ENCODE peak calls at places on chromosome 3, in six cellular contexts. H is thyroid gland, E is fibroblast of lung, S is HCT116, Q is OCI-LY7, V is heart right ventricle. A is an unnamed sample.

GRCh38 chr3:99504258-99504657 is 134.1 kb upstream of the COL8A1 start:
- DNase-seq in S (no peak), E (peak; percentile 85), V (no peak), Q (no peak), H (no peak), A (no peak)

GRCh38 chr3:63142681-63143080 is 135.4 kb upstream of the SYNPR start:
- DNase-seq in H (no peak), Q (no peak), S (no peak), V (no peak), E (no peak), A (no peak)

GRCh38 chr3:114333180-114333922 is 39.5 kb downstream of the TIGIT start:
- DNase-seq in S (no peak), Q (no peak), H (no peak), E (no peak), V (no peak), A (no peak)

GRCh38 chr3:139797724-139798343 is 120.1 kb upstream of the NMNAT3 start:
- DNase-seq in Q (peak; percentile 9), V (peak; percentile 25), S (no peak), H (peak; percentile 47), E (peak; percentile 54), A (no peak)

GRCh38 chr3:194386610-194387009 is 12.5 kb downstream of the GP5 start:
- DNase-seq in Q (no peak), S (no peak), E (no peak), V (no peak), H (no peak), A (no peak)

GRCh38 chr3:172461530-172462138 is 13.4 kb upstream of the GHSR start:
- DNase-seq in H (no peak), E (peak; percentile 33), S (no peak), V (no peak), Q (peak; percentile 45), A (no peak)

GRCh38 chr3:155741081-155741480 is 3.8 kb downstream of the PLCH1 start:
- DNase-seq in E (no peak), V (no peak), Q (no peak), H (peak; percentile 29), S (no peak), A (no peak)

GRCh38 chr3:126911162-126912026 is 71.5 kb upstream of the PLXNA1 start:
- DNase-seq in V (no peak), H (peak; percentile 17), S (peak; percentile 76), E (peak; percentile 53), Q (peak; percentile 59), A (peak; percentile 80)

GRCh38 chr3:142574665-142575064 is 3.9 kb downstream of the ATR start:
- DNase-seq in Q (no peak), S (no peak), V (no peak), E (no peak), H (no peak), A (no peak)

GRCh38 chr3:40043444-40043755 is 234.0 kb downstream of the MYRIP start:
- DNase-seq in S (no peak), E (no peak), Q (no peak), H (peak; percentile 95), V (no peak), A (no peak)

GRCh38 chr3:142794510-142794909 is 70.7 kb downstream of the TRPC1 start:
- DNase-seq in H (no peak), S (no peak), V (no peak), E (no peak), Q (no peak), A (no peak)

GRCh38 chr3:127442551-127442950 is 148.0 kb downstream of the TPRA1 start:
- DNase-seq in H (no peak), Q (no peak), E (no peak), S (no peak), V (no peak), A (no peak)

GRCh38 chr3:23072672-23073071 is 130.5 kb upstream of the UBE2E2 start:
- DNase-seq in S (no peak), E (no peak), Q (no peak), V (no peak), H (no peak), A (no peak)

GRCh38 chr3:53238051-53238850 is 17.6 kb downstream of the TKT start:
- DNase-seq in V (no peak), H (peak; percentile 83), Q (no peak), S (peak; percentile 60), E (peak; percentile 94), A (no peak)

GRCh38 chr3:151219056-151219455 is 16.0 kb upstream of the GPR171 start:
- DNase-seq in V (no peak), H (no peak), Q (no peak), S (peak; percentile 43), E (peak; percentile 49), A (no peak)

GRCh38 chr3:153162513-153163348 is 705 bp downstream of the RAP2B start:
- DNase-seq in E (peak; percentile 39), H (peak; percentile 32), Q (peak; percentile 55), S (no peak), V (peak; percentile 49), A (peak; percentile 63)

GRCh38 chr3:77169844-77170243 is 129.9 kb downstream of the ROBO2 start:
- DNase-seq in Q (no peak), H (no peak), E (no peak), S (no peak), V (no peak), A (no peak)

GRCh38 chr3:128435058-128435457 is 31.6 kb downstream of the DNAJB8 start:
- DNase-seq in S (no peak), H (no peak), Q (no peak), E (no peak), V (no peak), A (no peak)

GRCh38 chr3:42159706-42160472 is 68.7 kb downstream of the TRAK1 start:
- DNase-seq in Q (peak; percentile 88), S (peak; percentile 59), H (peak; percentile 34), V (peak; percentile 65), E (no peak), A (no peak)

GRCh38 chr3:58658508-58658907 is 8.1 kb downstream of the FAM3D start:
- DNase-seq in V (no peak), E (no peak), H (no peak), S (no peak), Q (no peak), A (no peak)

GRCh38 chr3:58657036-58657435 is 9.5 kb downstream of the FAM3D start:
- DNase-seq in Q (no peak), V (no peak), S (no peak), H (no peak), E (no peak), A (no peak)

GRCh38 chr3:58660998-58661397 is 5.6 kb downstream of the FAM3D start:
- DNase-seq in S (no peak), H (no peak), V (no peak), E (no peak), Q (no peak), A (no peak)

GRCh38 chr3:58657571-58658141 is 8.9 kb downstream of the FAM3D start:
- DNase-seq in E (no peak), Q (no peak), S (no peak), V (no peak), H (peak; percentile 49), A (no peak)

GRCh38 chr3:58659051-58659675 is 7.4 kb downstream of the FAM3D start:
- DNase-seq in V (no peak), E (peak; percentile 29), S (peak; percentile 24), H (peak; percentile 88), Q (no peak), A (no peak)
- TF ChIP-seq CTCF in V (peak; percentile 33), E (peak; percentile 41), S (peak; percentile 61), H (peak; percentile 59), Q (no peak), A (peak; percentile 34)

GRCh38 chr3:1699361-1699920 is 399.2 kb upstream of the CNTN4 start:
- DNase-seq in V (no peak), E (no peak), H (no peak), Q (no peak), S (no peak), A (no peak)

GRCh38 chr3:1700650-1701049 is 398.0 kb upstream of the CNTN4 start:
- DNase-seq in E (no peak), V (no peak), Q (no peak), S (no peak), H (no peak), A (no peak)

DNA sequence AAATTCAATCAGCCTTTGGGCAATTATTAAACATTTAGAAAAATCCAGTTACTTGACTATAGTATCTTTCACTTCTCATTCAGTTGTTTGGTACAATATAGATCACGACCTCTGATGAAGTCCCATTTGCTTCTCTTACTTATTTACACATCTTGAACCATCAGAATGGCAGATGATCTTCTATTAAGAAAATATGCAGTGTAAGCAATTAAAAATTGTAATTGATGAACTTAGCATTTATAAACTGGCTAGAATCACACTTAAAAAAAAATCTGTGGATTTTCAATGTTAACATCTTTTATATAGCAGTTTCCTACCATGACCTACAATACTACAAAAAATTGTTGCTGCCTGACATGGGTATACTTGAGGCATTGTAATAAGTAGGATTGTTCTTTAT is 395.5 kb upstream of the CNTN4 start:
- DNase-seq in H (no peak), Q (no peak), S (no peak), V (no peak), E (no peak), A (no peak)
- H3K9me3 ChIP-seq in H (no peaks in the 10 kb centered on the region), Q (no peaks in the 10 kb centered on the region), S (peaks cover 3% of the 10 kb centered on the region), V (peaks cover 11% of the 10 kb centered on the region), E (no peaks in the 10 kb centered on the region), A (peaks cover 3% of the 10 kb centered on the region)

GRCh38 chr3:11601446-11602241 is 42.1 kb downstream of the VGLL4 start:
- DNase-seq in H (no peak), S (no peak), Q (peak; percentile 92), V (peak; percentile 67), E (peak; percentile 71), A (peak; percentile 79)
- H3K27ac ChIP-seq in H (no peak overlapping the region), S (no peak overlapping the region), Q (peak overlapping the region; percentile 91), V (peak overlapping the region; percentile 82), E (peak overlapping the region; percentile 97), A (peak overlapping the region; percentile 88)

DNA sequence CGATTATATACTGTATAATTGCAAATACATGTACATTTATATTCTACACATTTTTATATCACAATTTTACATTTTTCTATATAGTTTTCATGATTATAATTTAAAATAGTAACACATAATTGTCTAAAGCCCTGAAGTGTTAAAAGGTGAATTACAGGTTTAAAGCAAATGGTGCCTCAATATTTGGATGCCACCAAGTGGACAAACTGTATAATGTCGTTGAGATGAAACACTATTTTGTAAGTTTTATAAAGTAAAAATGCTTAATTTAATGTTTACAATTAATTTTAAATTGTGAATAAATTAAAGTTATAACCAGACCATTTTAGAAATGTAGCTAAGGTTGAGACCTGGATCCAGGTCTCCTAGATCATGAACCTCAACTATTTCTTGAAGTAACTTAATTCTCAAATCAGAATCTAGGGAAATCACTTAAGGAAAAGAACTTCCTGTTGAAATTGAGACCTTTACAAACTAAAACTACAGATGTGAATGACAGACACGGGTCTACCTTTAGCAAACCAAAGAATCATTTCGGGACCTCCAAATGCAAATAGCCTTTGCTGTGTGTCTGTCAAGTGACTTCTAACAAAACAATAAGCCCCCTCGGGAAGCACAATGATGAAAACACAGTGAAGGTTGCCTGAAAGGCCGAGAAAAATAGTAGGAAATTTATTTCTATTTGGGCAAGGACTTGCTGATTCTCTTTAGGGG is 37.8 kb downstream of the EHHADH start:
- DNase-seq in E (peak; percentile 42), S (no peak), H (no peak), Q (peak; percentile 15), V (no peak), A (no peak)
- TF ChIP-seq CTCF in E (peak; percentile 58), S (peak; percentile 47), H (peak; percentile 55), Q (peak; percentile 80), V (peak; percentile 37), A (no peak)

DNA sequence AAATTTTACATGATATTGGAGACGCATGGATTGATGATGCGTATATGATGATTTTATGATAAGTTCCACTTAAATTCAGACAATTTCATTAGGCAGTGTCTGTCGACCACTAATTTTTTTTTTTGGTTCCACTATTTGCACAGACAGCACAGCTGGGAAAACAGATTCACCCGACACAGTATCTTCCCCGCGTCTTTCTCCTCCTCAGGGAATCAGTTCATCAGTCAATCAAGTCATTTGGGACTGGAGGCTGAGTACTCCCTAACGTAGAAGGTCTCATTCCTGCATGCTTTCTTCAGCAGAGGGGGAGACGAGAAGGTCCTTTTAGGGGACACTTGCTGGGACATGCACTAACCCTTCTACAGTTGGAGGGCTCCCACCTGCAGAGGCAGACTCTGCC is 148.7 kb downstream of the LMLN start:
- DNase-seq in E (no peak), S (no peak), V (no peak), H (no peak), Q (no peak), A (no peak)
- H3K9me3 ChIP-seq in E (no peaks in the 10 kb centered on the region), S (no peaks in the 10 kb centered on the region), V (no peaks in the 10 kb centered on the region), H (no peaks in the 10 kb centered on the region), Q (no peaks in the 10 kb centered on the region), A (no peaks in the 10 kb centered on the region)

A was measured in right atrium auricular region.